ENCODE peak calls at places on chromosomes 11 and 22, in four cellular contexts. L, Q, Y and F are unnamed samples.

GRCh38 chr11:119779195-119780071 is 50.4 kb upstream of the NECTIN1 start:
- DNase-seq in L (peak; percentile 60), Q (peak; percentile 16), Y (no peak), F (peak; percentile 55)

GRCh38 chr22:50474711-50475651 is at the start of gene SBF1:
- DNase-seq in L (peak; percentile 94), Q (peak; percentile 94), Y (peak; percentile 78), F (peak; percentile 94)

GRCh38 chr22:49113758-49114157 is 713.9 kb downstream of the BRD1 start:
- DNase-seq in L (no peak), Q (no peak), Y (no peak), F (no peak)

GRCh38 chr11:22802861-22803260 is 26.7 kb downstream of the SVIP start:
- DNase-seq in L (no peak), Q (no peak), Y (no peak), F (no peak)

GRCh38 chr22:20131856-20132685 is 467 bp downstream of the ZDHHC8 start:
- DNase-seq in L (peak; percentile 46), Q (peak; percentile 51), Y (no peak), F (peak; percentile 82)

GRCh38 chr11:70627219-70627618 is 228.9 kb downstream of the CTTN start:
- DNase-seq in L (no peak), Q (no peak), Y (no peak), F (no peak)

GRCh38 chr22:46245515-46245914 is 4.6 kb downstream of the CDPF1 start:
- DNase-seq in L (peak; percentile 71), Q (no peak), Y (no peak), F (peak; percentile 74)

GRCh38 chr11:9613118-9613829 is 39.8 kb downstream of the WEE1 start:
- DNase-seq in L (peak; percentile 94), Q (peak; percentile 93), Y (peak; percentile 92), F (peak; percentile 97)

GRCh38 chr22:50563410-50564160 is 866 bp upstream of the SYCE3 start:
- DNase-seq in L (no peak), Q (no peak), Y (no peak), F (peak; percentile 74)

GRCh38 chr11:26331911-26332571 is at the start of gene ANO3:
- DNase-seq in L (peak; percentile 30), Q (peak; percentile 79), Y (no peak), F (peak; percentile 65)

GRCh38 chr11:69376155-69377028 is 82.4 kb downstream of the MYEOV start:
- DNase-seq in L (no peak), Q (no peak), Y (no peak), F (no peak)

GRCh38 chr11:15038963-15039362 is 34.4 kb upstream of the CALCB start:
- DNase-seq in L (no peak), Q (no peak), Y (peak; percentile 31), F (no peak)

GRCh38 chr22:49710746-49711145 is 116.9 kb downstream of the BRD1 start:
- DNase-seq in L (no peak), Q (peak; percentile 13), Y (no peak), F (no peak)

GRCh38 chr11:2525166-2525861 is 80.5 kb downstream of the KCNQ1 start:
- DNase-seq in L (peak; percentile 13), Q (no peak), Y (no peak), F (peak; percentile 72)

GRCh38 chr11:92211576-92212167 is 12.9 kb upstream of the FAT3 start:
- DNase-seq in L (peak; percentile 12), Q (no peak), Y (no peak), F (no peak)

DNA sequence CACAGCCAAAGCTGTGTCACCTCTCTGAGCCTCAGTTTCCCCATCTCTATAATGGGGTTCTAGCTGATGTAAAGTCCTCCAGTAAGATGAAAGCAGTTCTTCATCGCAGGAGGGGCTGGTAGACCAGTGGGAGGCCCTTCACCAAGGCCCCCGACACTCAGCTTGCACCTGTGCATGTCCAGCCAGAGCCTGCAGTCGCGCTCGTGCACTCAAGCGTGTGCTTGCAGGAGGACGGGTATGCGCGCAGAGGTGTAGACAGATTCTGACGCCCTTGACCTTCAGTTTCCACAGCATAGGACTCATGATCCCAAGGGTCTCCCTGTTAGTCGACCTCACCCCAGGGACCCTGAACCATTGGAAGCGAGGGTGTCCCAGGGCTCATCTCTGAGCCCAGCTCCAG is 633.7 kb downstream of the TBC1D22A start:
- DNase-seq in L (no peak), Q (no peak), Y (no peak), F (no peak)
- H3K9me3 ChIP-seq in L (no peaks in the 10 kb centered on the region), Q (no peaks in the 10 kb centered on the region), Y (no peaks in the 10 kb centered on the region), F (no peaks in the 10 kb centered on the region)

GRCh38 chr11:134047586-134047999 is 21.3 kb upstream of the JAM3 start:
- DNase-seq in L (peak; percentile 78), Q (peak; percentile 57), Y (no peak), F (peak; percentile 92)

GRCh38 chr11:134048028-134048427 is 20.8 kb upstream of the JAM3 start:
- DNase-seq in L (no peak), Q (no peak), Y (no peak), F (no peak)

GRCh38 chr11:134045799-134046635 is 22.9 kb upstream of the JAM3 start:
- DNase-seq in L (peak; percentile 50), Q (no peak), Y (no peak), F (no peak)

GRCh38 chr11:134044514-134045284 is 24.2 kb upstream of the JAM3 start:
- DNase-seq in L (no peak), Q (no peak), Y (no peak), F (peak; percentile 46)

DNA sequence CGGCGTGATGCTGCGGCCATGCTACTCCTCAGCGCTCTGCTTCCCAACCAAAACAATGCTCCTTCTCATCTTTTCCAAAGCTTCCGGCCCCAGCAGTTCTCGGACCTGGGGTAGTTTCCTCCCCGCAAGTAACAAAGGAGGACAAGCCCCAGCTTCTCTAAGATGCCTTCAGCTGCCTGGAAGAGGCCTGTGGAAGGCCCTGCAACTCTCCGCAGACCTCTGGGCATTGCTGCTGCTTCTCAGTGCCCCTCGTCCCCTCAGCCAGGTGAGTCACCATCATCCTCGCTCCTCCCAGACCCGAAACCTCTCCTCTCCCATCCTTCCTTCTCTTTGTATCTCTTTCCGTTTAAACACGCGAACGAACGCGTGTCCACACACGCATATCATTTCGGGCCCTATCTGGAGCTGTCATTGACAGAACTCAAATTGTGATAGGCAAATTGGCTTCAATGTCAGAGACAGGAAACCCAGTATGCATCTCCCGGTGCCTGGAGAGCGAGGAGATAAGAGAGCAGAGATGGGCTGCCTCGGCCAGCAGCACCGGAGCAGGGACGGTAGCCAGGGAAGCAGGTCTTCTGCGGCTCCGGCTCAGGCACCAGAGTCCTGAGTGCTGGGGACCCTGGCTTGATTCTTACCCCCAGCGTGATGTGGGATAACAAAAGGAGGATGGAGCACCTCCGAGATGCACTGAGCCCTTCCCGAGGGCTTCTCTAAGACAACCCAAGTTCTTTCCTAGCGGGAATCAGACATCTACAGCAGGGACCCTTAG is 22.0 kb upstream of the JAM3 start:
- DNase-seq in L (no peak), Q (no peak), Y (no peak), F (no peak)
- H3K4me3 ChIP-seq in L (no peak overlapping the region), Q (no peak overlapping the region), Y (no peak overlapping the region), F (no peak overlapping the region)

GRCh38 chr11:17693531-17693930 is 25.8 kb upstream of the MYOD1 start:
- DNase-seq in L (no peak), Q (no peak), Y (no peak), F (no peak)
- H3K27me3 ChIP-seq in L (peaks cover 42% of the 10 kb centered on the region), Q (peaks cover 79% of the 10 kb centered on the region), Y (no peaks in the 10 kb centered on the region), F (no peaks in the 10 kb centered on the region)

GRCh38 chr11:28835790-28836189 is 727.6 kb downstream of the METTL15 start:
- DNase-seq in L (no peak), Q (no peak), Y (no peak), F (no peak)
- H3K9me3 ChIP-seq in L (no peaks in the 10 kb centered on the region), Q (no peaks in the 10 kb centered on the region), Y (no peaks in the 10 kb centered on the region), F (no peaks in the 10 kb centered on the region)

GRCh38 chr22:37896181-37896592 is 9.9 kb upstream of the MICALL1 start:
- DNase-seq in L (no peak), Q (no peak), Y (no peak), F (no peak)
- H3K4me3 ChIP-seq in L (no peak overlapping the region), Q (no peak overlapping the region), Y (no peak overlapping the region), F (no peak overlapping the region)

GRCh38 chr11:77178150-77178549 is 50.1 kb downstream of the MYO7A start:
- DNase-seq in L (no peak), Q (no peak), Y (no peak), F (no peak)
- H3K27me3 ChIP-seq in L (no peaks in the 10 kb centered on the region), Q (no peaks in the 10 kb centered on the region), Y (no peaks in the 10 kb centered on the region), F (no peaks in the 10 kb centered on the region)